ENCODE peak calls at places on chromosome 6, in ten cellular contexts. H is aorta; B is naive thymus-derived CD8-positive, alpha-beta T cell; V is Right ventricle myocardium inferior; R is left ventricle myocardium inferior; Y is GM18507; P is endodermal cell; K is mammary epithelial cell; D is NCI-H1417; S is NCI-H2029. C is an unnamed sample.

GRCh38 chr6:26022166-26022510 is 59.5 kb downstream of the TRIM38 start:
- DNase-seq in H (peak; percentile 73), B (peak; percentile 49), V (no peak), R (no peak), Y (no peak), P (peak; percentile 80), K (peak; percentile 31), D (peak; percentile 91), S (peak; percentile 74), C (no peak)

GRCh38 chr6:61909541-61909940 is 376.5 kb downstream of the KHDRBS2 start:
- DNase-seq in H (no peak), B (no peak), V (no peak), R (no peak), Y (no peak), P (no peak), K (no peak), D (no peak), S (no peak), C (no peak)

GRCh38 chr6:145206247-145206907 is 528.9 kb downstream of the EPM2A start:
- DNase-seq in H (peak; percentile 46), B (no peak), V (no peak), R (no peak), Y (no peak), P (no peak), K (no peak), D (no peak), S (no peak), C (no peak)

GRCh38 chr6:42960243-42961019 is at the start of gene GNMT:
- DNase-seq in H (no peak), B (peak; percentile 51), V (peak; percentile 85), R (peak; percentile 68), Y (no peak), P (peak; percentile 94), K (peak; percentile 64), D (peak; percentile 75), S (peak; percentile 59), C (peak; percentile 32)

GRCh38 chr6:27138837-27139752 is 108.4 kb upstream of the PRSS16 start:
- DNase-seq in H (peak; percentile 68), B (peak; percentile 58), V (peak; percentile 74), R (peak; percentile 31), Y (no peak), P (peak; percentile 93), K (no peak), D (peak; percentile 87), S (peak; percentile 93), C (peak; percentile 77)

GRCh38 chr6:17740559-17741220 is 34.0 kb upstream of the NUP153 start:
- DNase-seq in H (no peak), B (no peak), V (no peak), R (no peak), Y (no peak), P (no peak), K (no peak), D (no peak), S (no peak), C (no peak)

GRCh38 chr6:106609699-106610098 is 19.6 kb downstream of the RTN4IP1 start:
- DNase-seq in H (no peak), B (no peak), V (no peak), R (no peak), Y (no peak), P (peak; percentile 69), K (peak; percentile 26), D (peak; percentile 64), S (peak; percentile 38), C (peak; percentile 42)

GRCh38 chr6:33904050-33904827 is 100.4 kb upstream of the MLN start:
- DNase-seq in H (peak; percentile 68), B (peak; percentile 48), V (peak; percentile 77), R (no peak), Y (no peak), P (no peak), K (no peak), D (peak; percentile 32), S (no peak), C (peak; percentile 7)

GRCh38 chr6:111984081-111984480 is 69.8 kb upstream of the CCN6 start:
- DNase-seq in H (no peak), B (no peak), V (no peak), R (no peak), Y (no peak), P (no peak), K (no peak), D (no peak), S (no peak), C (no peak)

GRCh38 chr6:3895805-3896204 is 46.6 kb downstream of the FAM50B start:
- DNase-seq in H (no peak), B (no peak), V (no peak), R (no peak), Y (no peak), P (no peak), K (no peak), D (no peak), S (no peak), C (no peak)

GRCh38 chr6:115896538-115897129 is 164.1 kb downstream of the FRK start:
- DNase-seq in H (no peak), B (no peak), V (no peak), R (no peak), Y (no peak), P (no peak), K (peak; percentile 19), D (peak; percentile 78), S (peak; percentile 33), C (no peak)

GRCh38 chr6:17178754-17179153 is 76.9 kb downstream of the STMND1 start:
- DNase-seq in H (no peak), B (no peak), V (no peak), R (no peak), Y (no peak), P (no peak), K (no peak), D (no peak), S (no peak), C (no peak)

GRCh38 chr6:139927236-139927635 is 552.8 kb upstream of the CITED2 start:
- DNase-seq in H (no peak), B (no peak), V (no peak), R (no peak), Y (no peak), P (no peak), K (no peak), D (no peak), S (no peak), C (no peak)

GRCh38 chr6:85273870-85274269 is 176.0 kb upstream of the NT5E start:
- DNase-seq in H (no peak), B (no peak), V (no peak), R (no peak), Y (no peak), P (no peak), K (peak; percentile 2), D (no peak), S (no peak), C (no peak)

GRCh38 chr6:53130891-53131290 is 17.8 kb downstream of the GCM1 start:
- DNase-seq in H (no peak), B (no peak), V (no peak), R (no peak), Y (no peak), P (no peak), K (no peak), D (no peak), S (no peak), C (no peak)